ENCODE peak calls at places on chromosomes 6 and 20, in seven cellular contexts. F is left lung, O is neural progenitor cell, C is lower lobe of right lung, G is right cardiac atrium, L is stomach, Q is adipocyte. U is an unnamed sample.
A peak's percentile ranks its signal among the peaks of the same experiment; 100 is the strongest.

GRCh38 chr6:43681303-43681702 is 6.3 kb downstream of the MRPS18A start:
- DNase-seq in F (no peak), Q (no peak), G (no peak), O (no peak), L (no peak), C (no peak), U (no peak)

GRCh38 chr6:47922391-47922790 is 140.6 kb downstream of the OPN5 start:
- DNase-seq in G (no peak), F (no peak), L (no peak), C (no peak), O (peak; percentile 90), Q (no peak), U (peak; percentile 39)

GRCh38 chr20:32960849-32961731 is 43.1 kb downstream of the SUN5 start:
- DNase-seq in L (no peak), F (peak; percentile 67), Q (no peak), C (no peak), G (no peak), O (no peak), U (no peak)

GRCh38 chr6:12150812-12151432 is 138.8 kb downstream of the HIVEP1 start:
- DNase-seq in G (no peak), L (no peak), Q (no peak), F (peak; percentile 70), C (no peak), O (peak; percentile 72), U (no peak)

GRCh38 chr20:37907677-37908397 is 4.9 kb downstream of the VSTM2L start:
- DNase-seq in G (peak; percentile 68), L (no peak), Q (peak; percentile 63), F (peak; percentile 50), C (no peak), O (peak; percentile 85), U (peak; percentile 90)

GRCh38 chr6:41477572-41477971 is 68.6 kb upstream of the FOXP4 start:
- DNase-seq in O (peak; percentile 33), L (no peak), F (no peak), Q (no peak), C (no peak), G (no peak), U (no peak)

GRCh38 chr6:68233623-68234022 is 401.5 kb upstream of the ADGRB3 start:
- DNase-seq in O (no peak), L (no peak), Q (peak; percentile 27), C (no peak), G (no peak), F (no peak), U (no peak)

GRCh38 chr6:49401063-49401462 is 62.0 kb downstream of the MMUT start:
- DNase-seq in F (no peak), Q (no peak), L (no peak), C (no peak), O (no peak), G (no peak), U (no peak)

GRCh38 chr6:41689171-41690008 is 46.0 kb downstream of the TFEB start:
- DNase-seq in G (no peak), L (peak; percentile 65), C (peak; percentile 15), Q (peak; percentile 42), F (no peak), O (no peak), U (no peak)

GRCh38 chr20:62342910-62343309 is 24.2 kb downstream of the LAMA5 start:
- DNase-seq in Q (no peak), G (no peak), L (no peak), O (no peak), C (no peak), F (peak; percentile 4), U (no peak)

DNA sequence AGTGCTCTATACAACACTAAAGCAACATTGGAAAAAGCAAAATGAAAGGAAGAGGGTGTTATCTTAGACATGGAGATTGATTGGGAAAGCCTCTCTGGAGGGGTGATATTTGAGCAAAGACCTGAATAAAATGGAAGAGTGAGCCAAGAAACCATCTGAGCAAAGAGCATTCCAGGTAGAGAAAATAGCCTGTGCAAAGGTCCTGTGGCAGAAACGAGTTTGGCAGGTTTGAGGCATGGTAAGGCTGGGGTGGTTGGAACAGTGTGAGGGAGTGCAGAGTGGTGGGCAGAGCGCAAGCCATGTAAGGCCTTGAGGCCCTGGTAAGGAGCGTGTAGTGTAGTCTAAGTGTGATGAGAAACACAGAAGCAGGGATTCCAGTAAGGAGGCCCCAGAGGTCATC is 40.0 kb upstream of the PTPRT start:
- DNase-seq in L (no peak), O (no peak), Q (no peak), C (no peak), G (no peak), F (no peak), U (no peak)
- H3K4me3 ChIP-seq in L (no peak overlapping the region), O (no peak overlapping the region), Q (no peak overlapping the region), C (no peak overlapping the region), G (no peak overlapping the region), F (no peak overlapping the region), U (no peak overlapping the region)

GRCh38 chr20:50213531-50214106 is 23.0 kb downstream of the CEBPB start:
- DNase-seq in L (no peak), Q (no peak), C (peak; percentile 23), F (no peak), O (no peak), G (no peak), U (no peak)
- H3K4me3 ChIP-seq in L (no peak overlapping the region), Q (no peak overlapping the region), C (no peak overlapping the region), F (no peak overlapping the region), O (no peak overlapping the region), G (no peak overlapping the region), U (no peak overlapping the region)

DNA sequence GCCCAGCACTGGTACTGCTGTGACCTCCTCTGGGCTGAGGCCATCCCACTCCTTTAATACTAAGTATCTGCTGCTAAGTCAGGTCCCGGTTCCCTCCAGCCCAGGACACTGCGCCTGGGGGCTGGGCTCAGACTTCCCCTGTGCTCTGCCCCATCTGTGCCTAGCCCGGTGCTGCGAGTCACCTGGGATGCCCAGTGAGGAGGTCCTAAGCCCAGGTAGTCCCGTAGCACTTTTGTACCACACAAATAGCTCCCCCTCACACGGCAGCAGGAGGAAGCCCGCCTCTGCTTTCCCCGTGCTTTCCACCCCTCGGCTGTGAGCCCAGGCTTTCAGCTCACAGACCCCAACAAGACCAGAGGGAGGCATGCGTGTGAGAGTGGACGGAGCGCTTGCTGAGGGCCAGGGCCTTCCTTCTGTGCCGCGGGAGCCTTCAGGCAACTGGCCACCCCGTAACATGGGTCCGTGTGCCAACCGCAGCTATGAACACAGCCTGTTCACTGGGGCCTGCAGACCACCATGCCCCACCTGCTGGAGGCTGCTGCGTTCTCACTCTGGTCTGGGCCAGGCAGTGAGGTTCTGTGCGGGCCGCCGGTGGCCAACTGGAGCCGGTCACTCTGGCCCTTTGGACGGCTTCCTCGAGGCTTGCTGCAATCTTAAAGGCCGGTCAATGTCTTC is 79.9 kb upstream of the MPC1 start:
- DNase-seq in F (peak; percentile 70), C (no peak), L (no peak), G (no peak), Q (no peak), O (no peak), U (no peak)
- H3K4me3 ChIP-seq in F (no peak overlapping the region), C (no peak overlapping the region), L (no peak overlapping the region), G (no peak overlapping the region), Q (no peak overlapping the region), O (no peak overlapping the region), U (no peak overlapping the region)

DNA sequence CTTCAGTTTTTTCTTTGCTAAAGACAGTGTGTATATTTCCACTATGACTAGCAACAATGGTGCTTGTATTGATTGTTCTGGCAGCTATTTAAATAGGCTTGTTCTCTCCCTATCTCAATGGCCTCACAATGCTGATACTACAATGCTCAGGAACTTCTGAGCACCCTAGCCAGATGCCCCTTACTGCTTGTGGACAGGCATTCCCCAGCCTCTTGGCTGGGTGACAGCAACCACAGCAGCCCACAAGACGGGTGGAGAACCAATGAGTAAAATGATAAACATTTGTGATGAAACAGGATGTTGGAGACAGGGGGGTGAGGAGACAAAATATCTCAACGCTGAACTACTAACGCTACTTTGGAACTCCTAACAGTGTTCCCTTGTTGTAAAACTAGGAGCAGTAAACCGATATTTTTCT is 42.3 kb downstream of the HIVEP2 start:
- DNase-seq in O (no peak), C (peak; percentile 62), Q (peak; percentile 96), L (peak; percentile 61), G (peak; percentile 80), F (peak; percentile 84), U (peak; percentile 86)
- H3K4me3 ChIP-seq in O (no peak overlapping the region), C (no peak overlapping the region), Q (peak overlapping the region; percentile 68), L (no peak overlapping the region), G (no peak overlapping the region), F (no peak overlapping the region), U (peak overlapping the region; percentile 16)

DNA sequence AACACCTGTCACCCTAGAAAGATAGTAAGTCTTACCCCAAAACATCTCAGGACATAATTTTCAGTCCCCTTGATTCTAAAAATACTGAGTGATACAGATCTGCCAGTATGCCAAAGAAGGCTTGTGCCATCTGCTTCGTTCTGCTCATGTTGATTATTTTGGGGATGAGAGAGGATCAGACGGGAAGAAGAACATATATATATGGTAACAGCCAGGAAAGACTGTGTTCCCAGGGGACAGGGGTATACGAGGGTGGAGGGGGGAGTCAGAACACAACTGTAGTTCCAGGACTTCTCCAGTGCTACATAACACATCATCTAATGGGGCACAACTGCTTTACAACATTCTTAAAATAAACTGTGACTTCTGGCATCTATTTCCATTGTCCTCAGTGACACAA is 55.7 kb downstream of the PLAGL1 start:
- DNase-seq in F (no peak), O (no peak), C (no peak), G (no peak), L (no peak), Q (no peak), U (no peak)
- H3K4me3 ChIP-seq in F (no peak overlapping the region), O (no peak overlapping the region), C (no peak overlapping the region), G (no peak overlapping the region), L (no peak overlapping the region), Q (no peak overlapping the region), U (no peak overlapping the region)

GRCh38 chr20:3090565-3090964 is 6.0 kb upstream of the AVP start:
- DNase-seq in O (no peak), C (no peak), Q (no peak), L (no peak), F (no peak), G (no peak), U (no peak)

GRCh38 chr20:3088031-3088430 is 3.5 kb upstream of the AVP start:
- DNase-seq in L (no peak), G (no peak), C (no peak), Q (no peak), F (no peak), O (no peak), U (no peak)

GRCh38 chr20:3093861-3094361 is 9.4 kb upstream of the AVP start:
- DNase-seq in G (no peak), F (no peak), L (no peak), C (no peak), O (no peak), Q (no peak), U (no peak)

GRCh38 chr20:3094848-3095629 is 10.5 kb upstream of the AVP start:
- DNase-seq in L (no peak), C (no peak), G (peak; percentile 37), Q (no peak), O (no peak), F (no peak), U (no peak)

GRCh38 chr20:3092611-3093379 is 8.3 kb upstream of the AVP start:
- DNase-seq in G (peak; percentile 67), Q (peak; percentile 32), C (no peak), F (peak; percentile 54), O (peak; percentile 45), L (no peak), U (no peak)
- H3K4me3 ChIP-seq in G (peak overlapping the region; percentile 37), Q (peak overlapping the region; percentile 59), C (peak overlapping the region; percentile 30), F (peak overlapping the region; percentile 14), O (peak overlapping the region; percentile 33), L (peak overlapping the region; percentile 42), U (no peak overlapping the region)

DNA sequence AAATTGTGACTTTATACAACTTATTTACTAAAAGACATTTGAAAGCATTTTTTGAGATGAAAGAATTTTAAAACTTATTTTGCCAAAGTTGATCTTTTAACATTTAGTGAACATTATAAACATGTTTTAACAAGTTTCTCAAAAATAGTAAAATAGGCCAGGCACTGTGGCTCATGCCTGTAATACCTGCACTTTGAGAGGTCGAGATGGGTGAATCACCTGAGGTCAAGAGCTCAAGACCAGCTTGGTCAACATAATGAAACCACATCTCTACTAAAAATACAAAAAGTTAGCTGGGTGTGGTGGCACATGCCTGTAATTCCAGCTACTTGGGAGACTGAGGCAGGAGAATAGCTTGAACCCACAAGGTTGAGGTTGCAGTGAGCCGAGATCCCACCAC is 78.6 kb downstream of the CLVS2 start:
- DNase-seq in C (no peak), O (no peak), L (no peak), Q (no peak), G (no peak), F (no peak), U (no peak)
- H3K4me3 ChIP-seq in C (no peak overlapping the region), O (no peak overlapping the region), L (no peak overlapping the region), Q (no peak overlapping the region), G (no peak overlapping the region), F (no peak overlapping the region), U (no peak overlapping the region)